ENCODE peak calls at places on chromosomes 13 and 19, in six cellular contexts. I is GM12891, H is A549, F is breast epithelium, C is tibial nerve, X is NB4. E is an unnamed sample.

GRCh38 chr13:42272115-42272756 is at the start of gene AKAP11:
- DNase-seq in I (no peak), H (peak; percentile 5), F (peak; percentile 52), C (peak; percentile 26), X (peak; percentile 75), E (peak; percentile 91)

GRCh38 chr13:26601669-26602068 is 44.2 kb downstream of the WASF3 start:
- DNase-seq in I (no peak), H (no peak), F (no peak), C (no peak), X (peak; percentile 73), E (no peak)

GRCh38 chr13:53250272-53250875 is 221.8 kb downstream of the OLFM4 start:
- DNase-seq in I (no peak), H (peak; percentile 3), F (no peak), C (peak; percentile 68), X (peak; percentile 83), E (no peak)

GRCh38 chr13:54124700-54125099 is 1096.1 kb downstream of the OLFM4 start:
- DNase-seq in I (no peak), H (no peak), F (no peak), C (no peak), X (no peak), E (no peak)

GRCh38 chr19:6572217-6572616 is 18.7 kb downstream of the CD70 start:
- DNase-seq in I (no peak), H (no peak), F (no peak), C (peak; percentile 34), X (peak; percentile 96), E (no peak)

GRCh38 chr19:35045667-35046300 is 4.3 kb downstream of the HPN start:
- DNase-seq in I (peak; percentile 83), H (peak; percentile 95), F (no peak), C (no peak), X (peak; percentile 62), E (no peak)

GRCh38 chr13:93220073-93220472 is 6.5 kb upstream of the GPC6 start:
- DNase-seq in I (no peak), H (no peak), F (no peak), C (no peak), X (no peak), E (no peak)

GRCh38 chr13:36750046-36750445 is 69.0 kb upstream of the RFXAP start:
- DNase-seq in I (no peak), H (no peak), F (no peak), C (no peak), X (no peak), E (no peak)

GRCh38 chr19:58554494-58555368 is at the start of gene CHMP2A:
- DNase-seq in I (peak; percentile 95), H (peak; percentile 98), F (peak; percentile 99), C (peak; percentile 97), X (peak; percentile 97), E (peak; percentile 100)

GRCh38 chr13:44197791-44198770 is 175.5 kb upstream of the SERP2 start:
- DNase-seq in I (peak; percentile 21), H (no peak), F (no peak), C (no peak), X (no peak), E (peak; percentile 68)

GRCh38 chr19:31985001-31985605 is 360.3 kb upstream of the ZNF507 start:
- DNase-seq in I (no peak), H (no peak), F (no peak), C (peak; percentile 14), X (no peak), E (peak; percentile 90)

DNA sequence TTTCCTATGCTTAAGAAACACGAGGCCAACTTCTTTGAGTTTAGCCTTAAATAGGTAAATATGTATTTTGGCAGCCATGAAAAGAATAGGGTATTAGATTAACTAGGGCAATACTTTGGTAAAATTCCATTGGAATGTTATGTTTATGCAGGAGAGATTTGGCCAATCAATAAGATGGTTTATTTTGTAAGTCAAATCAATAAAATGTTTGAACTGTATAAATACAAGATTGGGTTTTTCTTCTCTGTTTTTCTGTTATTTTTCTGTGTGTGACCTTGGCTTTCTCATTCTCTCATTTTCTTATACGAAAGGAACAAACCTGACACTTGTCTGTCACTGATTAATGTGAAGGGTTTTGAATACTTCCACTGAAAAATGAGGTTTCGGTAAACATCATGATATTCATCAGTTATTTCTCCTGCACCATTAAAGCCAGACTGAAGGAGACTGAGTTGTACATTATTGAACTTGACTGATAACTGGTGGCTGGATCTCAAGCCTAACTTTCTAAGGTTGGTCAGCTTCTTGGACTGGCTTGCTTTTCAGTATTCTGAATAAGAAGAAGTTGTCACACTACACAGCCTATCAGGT is 8.6 kb downstream of the FRY start:
- DNase-seq in I (no peak), H (no peak), F (no peak), C (no peak), X (no peak), E (no peak)
- TF ChIP-seq POLR2A in I (no peak), H (no peak), F (no peak), C (no peak), X (no peak), E (no peak)

GRCh38 chr19:53394522-53394973 is 401 bp upstream of the ZNF765 start:
- DNase-seq in I (no peak), H (no peak), F (peak; percentile 60), C (no peak), X (peak; percentile 6), E (peak; percentile 91)

GRCh38 chr19:53389591-53390377 is 5.2 kb upstream of the ZNF765 start:
- DNase-seq in I (no peak), H (no peak), F (no peak), C (no peak), X (no peak), E (no peak)

GRCh38 chr19:53394974-53395839 is at the start of gene ZNF765:
- DNase-seq in I (peak; percentile 80), H (peak; percentile 73), F (peak; percentile 96), C (peak; percentile 96), X (peak; percentile 89), E (peak; percentile 99)
- TF ChIP-seq POLR2A in I (peak; percentile 80), H (peak; percentile 74), F (peak; percentile 69), C (peak; percentile 66), X (peak; percentile 87), E (peak; percentile 48)

DNA sequence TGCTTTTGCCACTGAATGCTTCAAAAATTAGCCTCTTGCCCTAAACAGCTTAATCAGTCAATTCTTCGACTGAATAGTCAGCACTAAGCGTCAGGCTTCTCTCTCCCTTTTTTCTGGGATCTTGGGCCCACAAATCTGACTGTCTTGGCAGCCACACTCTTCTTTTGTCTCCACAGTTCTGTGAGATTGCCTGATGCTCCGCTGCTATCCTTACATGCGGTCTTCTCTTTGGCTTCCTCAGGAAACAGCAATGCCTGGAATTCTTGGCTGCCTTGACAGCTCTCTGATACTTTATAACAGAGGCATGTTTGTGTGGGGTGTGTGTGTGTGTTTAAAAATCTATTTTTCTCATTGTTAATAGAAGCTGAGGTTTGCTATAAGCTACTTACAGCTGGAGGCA is 32.7 kb downstream of the ERCC5 start:
- DNase-seq in I (no peak), H (no peak), F (no peak), C (no peak), X (no peak), E (no peak)
- TF ChIP-seq POLR2A in I (no peak), H (no peak), F (no peak), C (no peak), X (no peak), E (no peak)

GRCh38 chr19:45340232-45340898 is at the start of gene KLC3:
- DNase-seq in I (peak; percentile 62), H (peak; percentile 26), F (no peak), C (no peak), X (no peak), E (no peak)
- TF ChIP-seq POLR2A in I (no peak), H (no peak), F (no peak), C (no peak), X (no peak), E (no peak)

GRCh38 chr19:2083174-2083854 is 12.8 kb downstream of the MOB3A start:
- DNase-seq in I (no peak), H (no peak), F (no peak), C (no peak), X (peak; percentile 37), E (no peak)
- TF ChIP-seq POLR2A in I (peak; percentile 41), H (no peak), F (no peak), C (no peak), X (no peak), E (no peak)

GRCh38 chr19:16586477-16586871 is 14.3 kb upstream of the SLC35E1 start:
- DNase-seq in I (no peak), H (no peak), F (no peak), C (no peak), X (no peak), E (no peak)

GRCh38 chr19:16588089-16588823 is 16.0 kb upstream of the SLC35E1 start:
- DNase-seq in I (peak; percentile 64), H (no peak), F (no peak), C (no peak), X (peak; percentile 90), E (no peak)

GRCh38 chr19:16587031-16588023 is 15.1 kb upstream of the SLC35E1 start:
- DNase-seq in I (no peak), H (no peak), F (no peak), C (peak; percentile 36), X (peak; percentile 91), E (no peak)

GRCh38 chr19:16584825-16585801 is 12.9 kb upstream of the SLC35E1 start:
- DNase-seq in I (no peak), H (no peak), F (no peak), C (no peak), X (peak; percentile 48), E (no peak)

GRCh38 chr19:16585808-16586476 is 13.7 kb upstream of the SLC35E1 start:
- DNase-seq in I (no peak), H (no peak), F (no peak), C (no peak), X (peak; percentile 67), E (no peak)
- TF ChIP-seq POLR2A in I (peak; percentile 94), H (no peak), F (no peak), C (no peak), X (no peak), E (no peak)

GRCh38 chr19:2033115-2033824 is 17.8 kb upstream of the BTBD2 start:
- DNase-seq in I (no peak), H (no peak), F (no peak), C (no peak), X (no peak), E (no peak)

GRCh38 chr19:2033825-2034159 is 17.3 kb downstream of the MKNK2 start:
- DNase-seq in I (no peak), H (no peak), F (no peak), C (no peak), X (no peak), E (no peak)

GRCh38 chr19:2034729-2035589 is 16.1 kb downstream of the MKNK2 start:
- DNase-seq in I (no peak), H (no peak), F (no peak), C (no peak), X (peak; percentile 44), E (no peak)

GRCh38 chr19:2035590-2035991 is 15.5 kb downstream of the MKNK2 start:
- DNase-seq in I (no peak), H (no peak), F (no peak), C (no peak), X (no peak), E (no peak)

DNA sequence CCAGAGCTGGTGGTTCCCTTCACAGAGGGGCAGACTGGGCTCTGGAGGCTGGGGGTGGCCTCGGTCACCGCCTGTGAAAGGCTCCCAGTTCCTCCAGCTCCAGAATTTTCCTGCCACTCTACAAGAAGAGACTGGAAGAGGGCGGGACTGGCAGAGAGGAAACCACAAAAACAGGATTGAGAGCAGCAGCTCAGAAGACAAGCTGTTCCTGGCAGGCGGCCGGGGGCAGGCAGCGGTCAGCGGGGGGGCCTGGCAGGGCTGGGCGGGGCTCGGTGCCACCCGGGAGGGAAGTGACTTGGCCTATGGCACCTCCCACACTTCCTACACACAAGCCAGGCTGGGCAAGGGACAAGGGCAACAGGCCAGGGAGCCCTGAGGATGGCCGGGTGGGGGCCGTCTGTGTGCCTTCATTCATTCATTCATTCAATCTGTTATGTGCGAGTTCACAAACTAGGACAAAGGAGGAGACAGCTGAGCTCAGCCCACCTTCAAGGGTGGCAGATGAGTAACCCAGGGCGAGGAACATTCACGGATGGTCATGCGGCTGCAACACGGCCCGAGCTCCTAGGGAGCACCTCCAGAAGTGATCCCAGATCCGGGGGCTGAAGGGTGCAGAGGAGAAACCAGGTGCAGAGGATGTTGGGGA is 16.9 kb upstream of the BTBD2 start:
- DNase-seq in I (no peak), H (peak; percentile 59), F (peak; percentile 99), C (peak; percentile 95), X (peak; percentile 71), E (peak; percentile 98)
- TF ChIP-seq POLR2A in I (no peak), H (peak; percentile 38), F (no peak), C (peak; percentile 86), X (no peak), E (peak; percentile 5)